ENCODE peak calls at places on chromosomes 11 and 22, in seven cellular contexts. W is HCT116, O is stomach, Y is sigmoid colon, F is GM23338, X is prostate gland, T is HepG2. E is an unnamed sample.

GRCh38 chr11:58659404-58659803 is 36.9 kb downstream of the CNTF start:
- DNase-seq in F (no peak), X (no peak), Y (no peak), O (no peak), T (peak), W (peak), E (no peak)

GRCh38 chr22:23068096-23068831 is 2.1 kb upstream of the GNAZ start:
- DNase-seq in F (no peak), O (peak), T (no peak), W (no peak), X (no peak), Y (peak), E (no peak)

GRCh38 chr11:118047749-118048148 is 29.1 kb upstream of the TMPRSS4 start:
- DNase-seq in Y (no peak), F (no peak), T (no peak), W (no peak), X (no peak), O (no peak), E (no peak)

GRCh38 chr11:96177132-96177531 is 165.9 kb downstream of the MAML2 start:
- DNase-seq in W (no peak), O (no peak), T (no peak), Y (no peak), X (no peak), F (no peak), E (no peak)

GRCh38 chr22:43151251-43152000 is at the start of gene TSPO:
- DNase-seq in X (peak), W (no peak), Y (peak), F (peak), O (peak), T (no peak), E (peak)

GRCh38 chr11:46408407-46408986 is 16.9 kb upstream of the CHRM4 start:
- DNase-seq in T (no peak), F (no peak), Y (no peak), W (no peak), X (no peak), O (no peak), E (peak)

GRCh38 chr22:32318361-32318760 is 39.3 kb upstream of the RFPL3 start:
- DNase-seq in F (no peak), W (no peak), T (no peak), O (peak), Y (no peak), X (no peak), E (peak)

GRCh38 chr22:50250555-50251471 is at the start of gene HDAC10:
- DNase-seq in Y (peak), X (peak), T (peak), F (peak), O (peak), W (no peak), E (peak)

GRCh38 chr22:42844756-42845155 is 12.3 kb downstream of the ARFGAP3 start:
- DNase-seq in O (no peak), W (peak), T (no peak), F (no peak), X (no peak), Y (no peak), E (no peak)

GRCh38 chr11:102451693-102452460 is 688 bp downstream of the TMEM123 start:
- DNase-seq in Y (peak), O (peak), T (peak), W (no peak), X (peak), F (peak), E (peak)

DNA sequence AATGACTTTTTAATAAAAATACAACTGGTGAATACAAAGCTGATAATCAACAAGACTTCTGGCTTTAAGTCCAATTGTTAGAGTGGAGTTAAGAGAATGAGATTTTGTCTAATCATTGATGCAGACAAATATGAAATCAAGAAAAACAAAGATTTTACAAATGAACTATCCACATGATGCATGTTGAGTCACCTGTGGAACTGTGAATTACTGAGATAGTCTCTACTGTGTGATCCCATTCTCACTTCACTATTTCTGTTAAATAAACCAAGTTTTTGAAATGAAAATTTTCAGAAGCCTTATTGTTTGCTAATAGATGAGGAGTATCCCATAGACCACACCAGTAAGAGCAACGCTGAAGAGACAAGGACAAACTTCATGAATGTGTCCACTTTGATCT is 8.4 kb upstream of the CTSC start:
- DNase-seq in W (no peak), O (no peak), T (no peak), F (no peak), Y (no peak), X (no peak), E (no peak)
- H3K27ac ChIP-seq in W (no peak), O (no peak), T (no peak), F (no peak), Y (no peak), X (no peak), E (no peak)

GRCh38 chr11:201936-202335 is 5.3 kb downstream of the BET1L start:
- DNase-seq in W (no peak), Y (no peak), X (no peak), F (peak), T (no peak), O (peak), E (no peak)

GRCh38 chr11:202490-202889 is 4.7 kb downstream of the BET1L start:
- DNase-seq in Y (no peak), T (no peak), X (no peak), O (peak), F (no peak), W (no peak), E (peak)

GRCh38 chr11:199004-199581 is 6.2 kb downstream of the SCGB1C1 start:
- DNase-seq in Y (peak), W (no peak), T (no peak), F (no peak), O (peak), X (no peak), E (no peak)

GRCh38 chr11:199782-200181 is 6.9 kb downstream of the SCGB1C1 start:
- DNase-seq in W (no peak), Y (peak), X (no peak), O (peak), F (peak), T (no peak), E (no peak)

GRCh38 chr11:200224-201003 is 6.8 kb downstream of the BET1L start:
- DNase-seq in W (no peak), Y (no peak), O (peak), X (no peak), F (peak), T (no peak), E (no peak)
- TF ChIP-seq POLR2AphosphoS5 in W (no peak), Y (no peak), O (no peak), X (no peak), F (no peak), T (no peak), E (no peak)

GRCh38 chr11:12800032-12800671 is 125.9 kb downstream of the TEAD1 start:
- DNase-seq in X (peak), Y (no peak), F (peak), T (peak), O (peak), W (peak), E (peak)
- H3K27ac ChIP-seq in X (no peak), Y (peak), F (peak), T (peak), O (peak), W (peak), E (peak)

GRCh38 chr11:12070446-12071267 is 39.7 kb upstream of the MICAL2 start:
- DNase-seq in W (no peak), X (no peak), O (no peak), Y (peak), T (no peak), F (no peak), E (no peak)
- TF ChIP-seq POLR2AphosphoS5 in W (no peak), X (peak), O (peak), Y (peak), T (no peak), F (no peak), E (peak)

GRCh38 chr22:26574001-26574723 is 15.8 kb downstream of the TPST2 start:
- DNase-seq in Y (no peak), W (no peak), O (no peak), T (no peak), X (no peak), F (no peak), E (no peak)

GRCh38 chr22:26570126-26570525 is 19.8 kb downstream of the TPST2 start:
- DNase-seq in O (no peak), T (no peak), W (no peak), Y (no peak), X (peak), F (no peak), E (no peak)

GRCh38 chr22:26573026-26573662 is 16.8 kb downstream of the TPST2 start:
- DNase-seq in O (peak), W (no peak), Y (peak), T (no peak), X (peak), F (no peak), E (peak)

GRCh38 chr22:26568207-26568706 is 21.7 kb downstream of the TPST2 start:
- DNase-seq in Y (no peak), F (peak), W (no peak), T (no peak), X (peak), O (no peak), E (no peak)

DNA sequence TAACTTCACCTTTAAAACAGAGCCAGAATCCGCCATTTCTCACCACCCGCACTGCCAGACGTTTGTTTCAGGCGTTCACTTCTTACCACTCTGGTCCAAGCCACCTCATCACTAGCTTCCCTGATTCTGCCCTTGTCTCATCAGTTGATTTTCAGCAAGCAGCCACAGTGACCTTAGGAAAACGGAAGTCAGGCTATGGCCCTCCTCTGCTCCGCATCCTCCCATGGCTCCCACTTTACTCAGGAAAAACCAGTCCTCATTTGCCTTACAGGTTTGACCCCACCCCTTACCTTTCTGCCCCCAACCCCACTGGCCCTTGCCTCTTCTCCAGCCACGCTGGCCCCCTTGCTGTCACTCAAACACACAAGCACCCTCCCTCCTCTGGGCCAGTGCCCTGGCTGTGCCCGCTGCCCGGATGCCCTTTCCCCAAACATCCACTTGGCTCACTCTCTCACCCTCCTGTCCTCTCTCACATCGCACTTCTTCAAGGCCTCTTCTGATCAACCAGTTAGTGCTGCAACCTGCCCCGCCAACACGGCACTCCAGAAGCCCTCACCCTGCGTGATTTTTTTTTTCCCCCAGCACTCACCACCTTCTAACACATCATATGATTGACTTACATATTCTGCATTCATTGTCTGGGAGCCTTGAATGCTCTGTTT is 18.9 kb downstream of the TPST2 start:
- DNase-seq in X (no peak), W (no peak), T (no peak), F (no peak), Y (no peak), O (no peak), E (no peak)
- H3K27ac ChIP-seq in X (no peak), W (no peak), T (no peak), F (peak), Y (no peak), O (no peak), E (peak)

GRCh38 chr11:119906376-119906775 is 177.4 kb upstream of the NECTIN1 start:
- DNase-seq in W (no peak), X (no peak), O (no peak), T (no peak), Y (no peak), F (no peak), E (no peak)
- TF ChIP-seq POLR2AphosphoS5 in W (no peak), X (no peak), O (no peak), T (no peak), Y (no peak), F (no peak), E (no peak)